ENCODE peak calls at places on chromosomes 1 and 21, in four cellular contexts. One of them, this sample, is unnamed.

GRCh38 chr1:243547906-243548305 is 292.1 kb downstream of the SDCCAG8 start:
- DNase-seq in NCI-H510A: no peak
- DNase-seq in iris pigment epithelial cell: no peak
- DNase-seq in T follicular helper cell: no peak
- DNase-seq in this sample: no peak

GRCh38 chr1:61504840-61505239 is 220.1 kb downstream of the TM2D1 start:
- DNase-seq in NCI-H510A: no peak
- DNase-seq in iris pigment epithelial cell: peak
- DNase-seq in T follicular helper cell: no peak
- DNase-seq in this sample: no peak

GRCh38 chr1:163094589-163094988 is 25.4 kb downstream of the RGS4 start:
- DNase-seq in NCI-H510A: no peak
- DNase-seq in iris pigment epithelial cell: no peak
- DNase-seq in T follicular helper cell: no peak
- DNase-seq in this sample: no peak

GRCh38 chr1:214332950-214333798 is 52.2 kb downstream of the SMYD2 start:
- DNase-seq in NCI-H510A: no peak
- DNase-seq in iris pigment epithelial cell: peak
- DNase-seq in T follicular helper cell: no peak
- DNase-seq in this sample: no peak

GRCh38 chr1:152777510-152778137 is 2.7 kb downstream of the LCE1F start:
- DNase-seq in NCI-H510A: no peak
- DNase-seq in iris pigment epithelial cell: no peak
- DNase-seq in T follicular helper cell: no peak
- DNase-seq in this sample: no peak

GRCh38 chr1:234970731-234971476 is 157.7 kb downstream of the TOMM20 start:
- DNase-seq in NCI-H510A: peak
- DNase-seq in iris pigment epithelial cell: peak
- DNase-seq in T follicular helper cell: no peak
- DNase-seq in this sample: peak

GRCh38 chr1:207022996-207023679 is 9.4 kb downstream of the C1orf116 start:
- DNase-seq in NCI-H510A: no peak
- DNase-seq in iris pigment epithelial cell: no peak
- DNase-seq in T follicular helper cell: no peak
- DNase-seq in this sample: peak

GRCh38 chr1:50516056-50516455 is 92.8 kb upstream of the DMRTA2 start:
- DNase-seq in NCI-H510A: no peak
- DNase-seq in iris pigment epithelial cell: peak
- DNase-seq in T follicular helper cell: no peak
- DNase-seq in this sample: no peak

GRCh38 chr1:233972951-233973635 is 68.6 kb downstream of the SLC35F3 start:
- DNase-seq in NCI-H510A: no peak
- DNase-seq in iris pigment epithelial cell: no peak
- DNase-seq in T follicular helper cell: no peak
- DNase-seq in this sample: no peak

GRCh38 chr21:44024895-44025353 is 12.8 kb downstream of the TRAPPC10 start:
- DNase-seq in NCI-H510A: no peak
- DNase-seq in iris pigment epithelial cell: peak
- DNase-seq in T follicular helper cell: no peak
- DNase-seq in this sample: no peak

GRCh38 chr1:232568906-232569305 is 61.0 kb downstream of the SIPA1L2 start:
- DNase-seq in NCI-H510A: no peak
- DNase-seq in iris pigment epithelial cell: no peak
- DNase-seq in T follicular helper cell: no peak
- DNase-seq in this sample: no peak

GRCh38 chr21:38249879-38250278 is 6.9 kb upstream of the KCNJ15 start:
- DNase-seq in NCI-H510A: no peak
- DNase-seq in iris pigment epithelial cell: no peak
- DNase-seq in T follicular helper cell: no peak
- DNase-seq in this sample: no peak

GRCh38 chr1:27591622-27592021 is 12.3 kb downstream of the AHDC1 start:
- DNase-seq in NCI-H510A: no peak
- DNase-seq in iris pigment epithelial cell: no peak
- DNase-seq in T follicular helper cell: no peak
- DNase-seq in this sample: no peak

GRCh38 chr1:183069562-183070216 is 46.5 kb downstream of the LAMC1 start:
- DNase-seq in NCI-H510A: no peak
- DNase-seq in iris pigment epithelial cell: no peak
- DNase-seq in T follicular helper cell: no peak
- DNase-seq in this sample: no peak

GRCh38 chr1:247103777-247104591 is at the start of gene ZNF669:
- DNase-seq in NCI-H510A: peak
- DNase-seq in iris pigment epithelial cell: peak
- DNase-seq in T follicular helper cell: peak
- DNase-seq in this sample: peak

GRCh38 chr21:34679056-34679455 is 10.3 kb downstream of the CLIC6 start:
- DNase-seq in NCI-H510A: no peak
- DNase-seq in iris pigment epithelial cell: no peak
- DNase-seq in T follicular helper cell: no peak
- DNase-seq in this sample: no peak

GRCh38 chr1:164155337-164155850 is 403.6 kb upstream of the PBX1 start:
- DNase-seq in NCI-H510A: no peak
- DNase-seq in iris pigment epithelial cell: no peak
- DNase-seq in T follicular helper cell: no peak
- DNase-seq in this sample: no peak

GRCh38 chr21:16046625-16047340 is 317.0 kb downstream of the USP25 start:
- DNase-seq in NCI-H510A: no peak
- DNase-seq in iris pigment epithelial cell: peak
- DNase-seq in T follicular helper cell: no peak
- DNase-seq in this sample: no peak

GRCh38 chr1:89274431-89274857 is 1.8 kb upstream of the GBP5 start:
- DNase-seq in NCI-H510A: no peak
- DNase-seq in iris pigment epithelial cell: peak
- DNase-seq in T follicular helper cell: no peak
- DNase-seq in this sample: no peak

GRCh38 chr1:32953495-32953894 is 11.1 kb downstream of the RNF19B start:
- DNase-seq in NCI-H510A: no peak
- DNase-seq in iris pigment epithelial cell: peak
- DNase-seq in T follicular helper cell: no peak
- DNase-seq in this sample: no peak

GRCh38 chr1:41483960-41484844 is at the start of gene EDN2:
- DNase-seq in NCI-H510A: peak
- DNase-seq in iris pigment epithelial cell: no peak
- DNase-seq in T follicular helper cell: no peak
- DNase-seq in this sample: peak

GRCh38 chr1:100353988-100354387 is 1.7 kb downstream of the CDC14A start:
- DNase-seq in NCI-H510A: no peak
- DNase-seq in iris pigment epithelial cell: no peak
- DNase-seq in T follicular helper cell: no peak
- DNase-seq in this sample: no peak

GRCh38 chr1:28354121-28354520 is 15.4 kb upstream of the PHACTR4 start:
- DNase-seq in NCI-H510A: no peak
- DNase-seq in iris pigment epithelial cell: peak
- DNase-seq in T follicular helper cell: no peak
- DNase-seq in this sample: no peak

GRCh38 chr1:228088586-228089498 is 6.3 kb downstream of the ARF1 start:
- DNase-seq in NCI-H510A: no peak
- DNase-seq in iris pigment epithelial cell: peak
- DNase-seq in T follicular helper cell: no peak
- DNase-seq in this sample: peak

GRCh38 chr1:1232224-1232800 is at the start of gene B3GALT6:
- DNase-seq in NCI-H510A: no peak
- DNase-seq in iris pigment epithelial cell: peak
- DNase-seq in T follicular helper cell: no peak
- DNase-seq in this sample: no peak

GRCh38 chr1:54567961-54568360 is 19.9 kb downstream of the ACOT11 start:
- DNase-seq in NCI-H510A: no peak
- DNase-seq in iris pigment epithelial cell: peak
- DNase-seq in T follicular helper cell: no peak
- DNase-seq in this sample: no peak

GRCh38 chr1:44594871-44595735 is 79.2 kb downstream of the TMEM53 start:
- DNase-seq in NCI-H510A: peak
- DNase-seq in iris pigment epithelial cell: peak
- DNase-seq in T follicular helper cell: peak
- DNase-seq in this sample: peak

GRCh38 chr1:14468751-14469150 is 129.7 kb upstream of the KAZN start:
- DNase-seq in NCI-H510A: no peak
- DNase-seq in iris pigment epithelial cell: no peak
- DNase-seq in T follicular helper cell: no peak
- DNase-seq in this sample: no peak

GRCh38 chr1:91913018-91913417 is 27.1 kb upstream of the TGFBR3 start:
- DNase-seq in NCI-H510A: no peak
- DNase-seq in iris pigment epithelial cell: peak
- DNase-seq in T follicular helper cell: no peak
- DNase-seq in this sample: no peak

GRCh38 chr1:154802336-154803003 is 67.6 kb downstream of the KCNN3 start:
- DNase-seq in NCI-H510A: no peak
- DNase-seq in iris pigment epithelial cell: no peak
- DNase-seq in T follicular helper cell: no peak
- DNase-seq in this sample: no peak

GRCh38 chr1:224589006-224589405 is 27.1 kb upstream of the CNIH3 start:
- DNase-seq in NCI-H510A: no peak
- DNase-seq in iris pigment epithelial cell: peak
- DNase-seq in T follicular helper cell: no peak
- DNase-seq in this sample: no peak

GRCh38 chr1:164092603-164093353 is 466.2 kb upstream of the PBX1 start:
- DNase-seq in NCI-H510A: no peak
- DNase-seq in iris pigment epithelial cell: peak
- DNase-seq in T follicular helper cell: no peak
- DNase-seq in this sample: no peak

GRCh38 chr1:50438945-50439344 is 15.7 kb upstream of the DMRTA2 start:
- DNase-seq in NCI-H510A: no peak
- DNase-seq in iris pigment epithelial cell: no peak
- DNase-seq in T follicular helper cell: no peak
- DNase-seq in this sample: no peak

GRCh38 chr1:66747500-66747899 is 4.8 kb upstream of the DYNLT5 start:
- DNase-seq in NCI-H510A: no peak
- DNase-seq in iris pigment epithelial cell: no peak
- DNase-seq in T follicular helper cell: no peak
- DNase-seq in this sample: no peak

GRCh38 chr1:3001471-3002348 is 19.6 kb upstream of the ACTRT2 start:
- DNase-seq in NCI-H510A: no peak
- DNase-seq in iris pigment epithelial cell: no peak
- DNase-seq in T follicular helper cell: no peak
- DNase-seq in this sample: peak

GRCh38 chr1:60415696-60416095 is 342.1 kb upstream of the C1orf87 start:
- DNase-seq in NCI-H510A: no peak
- DNase-seq in iris pigment epithelial cell: no peak
- DNase-seq in T follicular helper cell: no peak
- DNase-seq in this sample: no peak

GRCh38 chr1:207951652-207952051 is 40.7 kb upstream of the CD34 start:
- DNase-seq in NCI-H510A: no peak
- DNase-seq in iris pigment epithelial cell: no peak
- DNase-seq in T follicular helper cell: no peak
- DNase-seq in this sample: no peak

GRCh38 chr1:116666747-116667576 is 571 bp downstream of the IGSF3 start:
- DNase-seq in NCI-H510A: no peak
- DNase-seq in iris pigment epithelial cell: no peak
- DNase-seq in T follicular helper cell: no peak
- DNase-seq in this sample: peak